ENCODE peak calls at places on chromosome 16, in nine cellular contexts. Z is GM23338, D is aorta, Q is stomach, P is heart right ventricle, U is ascending aorta, T is psoas muscle, O is H1, W is right lobe of liver. H is an unnamed sample.

GRCh38 chr16:11759163-11759834 is 16.6 kb upstream of the TXNDC11 start:
- DNase-seq in D (no peak), T (no peak), W (no peak), Z (no peak), Q (peak; percentile 90), U (no peak), P (no peak), O (no peak), H (peak; percentile 78)

GRCh38 chr16:9151074-9151473 is 59.6 kb downstream of the HAPSTR1 start:
- DNase-seq in Q (no peak), D (no peak), P (no peak), Z (no peak), U (no peak), O (no peak), T (no peak), W (no peak), H (no peak)

GRCh38 chr16:83682858-83683235 is 124.9 kb upstream of the HSBP1 start:
- DNase-seq in O (no peak), U (no peak), W (no peak), Z (no peak), P (no peak), T (no peak), D (no peak), Q (no peak), H (no peak)

GRCh38 chr16:79988721-79989220 is 388.2 kb upstream of the MAF start:
- DNase-seq in Q (no peak), P (no peak), W (no peak), O (no peak), U (no peak), T (no peak), Z (no peak), D (no peak), H (no peak)

GRCh38 chr16:10738231-10739077 is 5.2 kb upstream of the NUBP1 start:
- DNase-seq in T (peak; percentile 95), U (peak; percentile 92), O (no peak), Q (peak; percentile 48), P (peak; percentile 84), Z (peak; percentile 15), W (peak; percentile 94), D (peak; percentile 83), H (no peak)

GRCh38 chr16:79599837-79600635 is 501 bp downstream of the MAF start:
- DNase-seq in O (peak; percentile 77), T (peak; percentile 87), Z (peak; percentile 74), P (peak; percentile 75), Q (peak; percentile 72), D (peak; percentile 80), W (peak; percentile 77), U (peak; percentile 80), H (peak; percentile 32)

GRCh38 chr16:89385712-89386111 is 104.6 kb downstream of the ANKRD11 start:
- DNase-seq in P (no peak), W (no peak), Q (no peak), U (no peak), Z (no peak), O (no peak), T (peak; percentile 51), D (no peak), H (no peak)

GRCh38 chr16:28188085-28188916 is 23.5 kb downstream of the XPO6 start:
- DNase-seq in P (no peak), T (no peak), U (no peak), D (no peak), O (no peak), Z (no peak), W (no peak), Q (no peak), H (no peak)

GRCh38 chr16:30358577-30358936 is 3.4 kb upstream of the CD2BP2 start:
- DNase-seq in O (no peak), D (no peak), U (no peak), T (no peak), Z (no peak), Q (no peak), P (no peak), W (no peak), H (no peak)

GRCh38 chr16:66430214-66430613 is 3.1 kb downstream of the BEAN1 start:
- DNase-seq in P (no peak), T (no peak), Q (no peak), W (no peak), Z (no peak), O (no peak), D (no peak), U (no peak), H (no peak)

GRCh38 chr16:4263504-4264436 is 9.1 kb downstream of the TFAP4 start:
- DNase-seq in T (peak; percentile 88), D (peak; percentile 79), P (peak; percentile 84), U (peak; percentile 72), O (peak; percentile 96), Q (peak; percentile 47), W (peak; percentile 59), Z (peak; percentile 89), H (peak; percentile 74)

GRCh38 chr16:1154887-1155331 is 2.0 kb downstream of the CACNA1H start:
- DNase-seq in O (no peak), P (no peak), Z (no peak), U (no peak), Q (no peak), W (no peak), D (no peak), T (no peak), H (no peak)

GRCh38 chr16:1157639-1158455 is 4.9 kb downstream of the CACNA1H start:
- DNase-seq in U (no peak), P (peak; percentile 74), D (no peak), W (no peak), Q (no peak), T (peak; percentile 67), Z (no peak), O (no peak), H (no peak)

GRCh38 chr16:1155353-1156110 is 2.6 kb downstream of the CACNA1H start:
- DNase-seq in P (no peak), W (no peak), O (no peak), T (no peak), Z (no peak), U (no peak), Q (no peak), D (no peak), H (no peak)

GRCh38 chr16:1156983-1157638 is 4.2 kb downstream of the CACNA1H start:
- DNase-seq in Z (no peak), Q (no peak), U (no peak), P (peak; percentile 53), W (no peak), T (no peak), D (no peak), O (no peak), H (no peak)

GRCh38 chr16:1156111-1156982 is 3.4 kb downstream of the CACNA1H start:
- DNase-seq in Z (no peak), T (no peak), U (no peak), D (no peak), W (no peak), O (no peak), Q (no peak), P (no peak), H (no peak)
- H3K27me3 ChIP-seq in Z (no peaks in the 10 kb centered on the region), T (no peaks in the 10 kb centered on the region), U (peaks cover 13% of the 10 kb centered on the region), D (no peaks in the 10 kb centered on the region), W (peaks cover 3% of the 10 kb centered on the region), O (no peaks in the 10 kb centered on the region), Q (peaks cover 96% of the 10 kb centered on the region), P (peaks cover 89% of the 10 kb centered on the region), H (peaks cover 64% of the 10 kb centered on the region)

GRCh38 chr16:56518435-56518834 is 1.4 kb downstream of the BBS2 start:
- DNase-seq in D (no peak), Z (no peak), U (no peak), T (no peak), O (no peak), P (no peak), W (no peak), Q (no peak), H (no peak)
- H3K27ac ChIP-seq in D (no peak overlapping the region), Z (no peak overlapping the region), U (no peak overlapping the region), T (no peak overlapping the region), O (no peak overlapping the region), P (no peak overlapping the region), W (no peak overlapping the region), Q (no peak overlapping the region), H (no peak overlapping the region)

GRCh38 chr16:67648088-67648763 is 3.3 kb downstream of the CARMIL2 start:
- DNase-seq in Q (no peak), W (no peak), O (peak; percentile 61), U (no peak), Z (peak; percentile 75), T (no peak), P (no peak), D (no peak), H (no peak)

GRCh38 chr16:67650023-67650422 is 5.1 kb downstream of the CARMIL2 start:
- DNase-seq in U (no peak), D (no peak), Q (no peak), P (no peak), W (no peak), T (no peak), O (no peak), Z (no peak), H (no peak)

GRCh38 chr16:67647681-67648080 is 2.7 kb downstream of the CARMIL2 start:
- DNase-seq in T (peak; percentile 21), P (no peak), O (no peak), Z (no peak), U (no peak), D (no peak), W (peak; percentile 37), Q (no peak), H (no peak)

GRCh38 chr16:67649494-67649931 is 4.6 kb downstream of the CARMIL2 start:
- DNase-seq in O (peak; percentile 88), U (no peak), P (peak; percentile 47), Q (no peak), D (no peak), Z (peak; percentile 96), W (no peak), T (peak; percentile 58), H (no peak)

GRCh38 chr16:67648764-67649407 is 3.9 kb downstream of the CARMIL2 start:
- DNase-seq in P (no peak), Z (peak; percentile 40), Q (no peak), T (peak; percentile 54), U (no peak), D (no peak), O (no peak), W (no peak), H (no peak)
- H3K27me3 ChIP-seq in P (peaks cover 95% of the 10 kb centered on the region), Z (peaks cover 81% of the 10 kb centered on the region), Q (peaks cover 100% of the 10 kb centered on the region), T (no peaks in the 10 kb centered on the region), U (peaks cover 42% of the 10 kb centered on the region), D (no peaks in the 10 kb centered on the region), O (peaks cover 15% of the 10 kb centered on the region), W (no peaks in the 10 kb centered on the region), H (peaks cover 61% of the 10 kb centered on the region)

GRCh38 chr16:7602424-7602935 is 269.8 kb downstream of the RBFOX1 start:
- DNase-seq in P (no peak), U (no peak), O (no peak), Q (no peak), T (no peak), D (no peak), W (no peak), Z (peak; percentile 25), H (no peak)

GRCh38 chr16:7596285-7596684 is 263.6 kb downstream of the RBFOX1 start:
- DNase-seq in P (no peak), O (no peak), Q (no peak), Z (peak; percentile 2), T (no peak), W (no peak), U (no peak), D (no peak), H (no peak)

GRCh38 chr16:7597677-7598076 is 265.0 kb downstream of the RBFOX1 start:
- DNase-seq in W (no peak), Z (no peak), O (no peak), Q (no peak), T (no peak), D (no peak), U (no peak), P (no peak), H (no peak)

GRCh38 chr16:7605812-7606211 is 273.2 kb downstream of the RBFOX1 start:
- DNase-seq in W (no peak), Q (no peak), U (no peak), P (no peak), Z (no peak), T (no peak), O (no peak), D (no peak), H (no peak)

GRCh38 chr16:7601100-7601499 is 268.5 kb downstream of the RBFOX1 start:
- DNase-seq in T (no peak), Q (no peak), O (no peak), D (no peak), Z (no peak), U (no peak), P (no peak), W (no peak), H (no peak)
- H3K27ac ChIP-seq in T (no peak overlapping the region), Q (no peak overlapping the region), O (no peak overlapping the region), D (no peak overlapping the region), Z (no peak overlapping the region), U (no peak overlapping the region), P (no peak overlapping the region), W (no peak overlapping the region), H (no peak overlapping the region)